ENCODE peak calls at places on chromosomes 3 and 15, in seven cellular contexts. A is amygdala; G is stimulated activated CD8-positive, alpha-beta memory T cell treated with anti-CD3 and anti-CD28 coated beads, Interleukin-12 subunit alpha, Interleukin-12 subunit beta, amount 100 ng/mL, for 4 hours; V is WTC11; E is activated gamma-delta T cell treated with Interleukin-2 at 50 U/mL for 16 hours; K is left lung; T is B cell. D is an unnamed sample.

GRCh38 chr15:91263632-91264477 is 163.8 kb downstream of the SV2B start:
- DNase-seq in G (no peak), V (no peak), A (no peak), E (no peak), K (no peak), T (no peak), D (no peak)

GRCh38 chr3:157532529-157533297 is 29.5 kb upstream of the VEPH1 start:
- DNase-seq in G (no peak), K (no peak), V (no peak), A (no peak), E (no peak), T (no peak), D (no peak)

GRCh38 chr15:40338041-40338657 is 2.6 kb downstream of the CCDC9B start:
- DNase-seq in G (peak), V (peak), T (peak), K (peak), E (peak), A (peak), D (peak)

GRCh38 chr3:42375121-42375520 is 35.3 kb downstream of the LYZL4 start:
- DNase-seq in E (no peak), K (no peak), V (no peak), A (no peak), G (no peak), T (no peak), D (no peak)

GRCh38 chr3:13517253-13517977 is 31.5 kb upstream of the FBLN2 start:
- DNase-seq in A (no peak), K (no peak), V (no peak), E (no peak), G (no peak), T (no peak), D (no peak)

GRCh38 chr3:31010491-31010890 is 116.0 kb upstream of the GADL1 start:
- DNase-seq in K (no peak), G (no peak), V (no peak), T (no peak), E (no peak), A (no peak), D (no peak)

GRCh38 chr15:90994059-90994416 is 297 bp downstream of the PRC1 start:
- DNase-seq in E (peak), T (no peak), V (peak), A (no peak), G (peak), K (peak), D (no peak)

GRCh38 chr3:184571750-184572377 is 10.3 kb downstream of the EPHB3 start:
- DNase-seq in K (no peak), V (no peak), G (no peak), A (no peak), T (no peak), E (no peak), D (no peak)

GRCh38 chr3:53843195-53844177 is 2.7 kb downstream of the CHDH start:
- DNase-seq in T (no peak), G (no peak), V (no peak), E (no peak), A (no peak), K (no peak), D (no peak)

GRCh38 chr3:142828703-142829304 is 60.1 kb downstream of the PCOLCE2 start:
- DNase-seq in E (peak), G (no peak), A (peak), V (peak), K (peak), T (peak), D (peak)

GRCh38 chr3:20575153-20575552 is 389.1 kb upstream of the SGO1 start:
- DNase-seq in K (no peak), E (no peak), T (no peak), G (no peak), A (no peak), V (no peak), D (no peak)